ENCODE peak calls at places on chromosomes 6 and 20, in seven cellular contexts. N is HepG2; H is right atrium auricular region; J is heart right ventricle; L is CD4-positive, alpha-beta T cell; F is spleen; O is Calu3. K is an unnamed sample.

GRCh38 chr6:73340048-73340447 is 14.0 kb downstream of the DPPA5 start:
- DNase-seq in N (no peak), H (no peak), J (no peak), L (no peak), F (no peak), O (no peak), K (no peak)

GRCh38 chr6:97591955-97592354 is 308.9 kb upstream of the MMS22L start:
- DNase-seq in N (no peak), H (no peak), J (no peak), L (no peak), F (no peak), O (no peak), K (no peak)

GRCh38 chr6:51479296-51479695 is 608.1 kb downstream of the PKHD1 start:
- DNase-seq in N (peak), H (no peak), J (no peak), L (no peak), F (no peak), O (no peak), K (no peak)

GRCh38 chr20:9514072-9514460 is 324 bp upstream of the LAMP5 start:
- DNase-seq in N (no peak), H (no peak), J (no peak), L (no peak), F (no peak), O (no peak), K (no peak)

GRCh38 chr20:1177680-1178079 is 7.1 kb downstream of the TMEM74B start:
- DNase-seq in N (peak), H (no peak), J (no peak), L (no peak), F (no peak), O (peak), K (no peak)

GRCh38 chr6:73728548-73729205 is 32.7 kb downstream of the CD109 start:
- DNase-seq in N (no peak), H (no peak), J (no peak), L (no peak), F (no peak), O (no peak), K (no peak)

GRCh38 chr6:3450888-3451287 is 6.0 kb downstream of the SLC22A23 start:
- DNase-seq in N (no peak), H (no peak), J (no peak), L (no peak), F (no peak), O (no peak), K (no peak)

GRCh38 chr6:145204258-145204766 is 531.0 kb downstream of the EPM2A start:
- DNase-seq in N (no peak), H (no peak), J (no peak), L (no peak), F (no peak), O (no peak), K (no peak)

GRCh38 chr20:12966468-12967085 is 42.2 kb upstream of the SPTLC3 start:
- DNase-seq in N (peak), H (no peak), J (no peak), L (no peak), F (no peak), O (no peak), K (no peak)

GRCh38 chr20:23141016-23141415 is 54.9 kb upstream of the CD93 start:
- DNase-seq in N (no peak), H (no peak), J (no peak), L (no peak), F (no peak), O (no peak), K (no peak)

GRCh38 chr6:110511401-110511800 is 35.0 kb upstream of the SLC22A16 start:
- DNase-seq in N (no peak), H (no peak), J (no peak), L (no peak), F (no peak), O (no peak), K (no peak)

GRCh38 chr6:105170066-105170465 is 9.7 kb downstream of the POPDC3 start:
- DNase-seq in N (no peak), H (no peak), J (no peak), L (no peak), F (no peak), O (no peak), K (no peak)

GRCh38 chr20:53559816-53560215 is 33.8 kb downstream of the ZNF217 start:
- DNase-seq in N (no peak), H (no peak), J (no peak), L (no peak), F (no peak), O (no peak), K (no peak)

GRCh38 chr20:8375898-8376297 is 243.8 kb downstream of the PLCB1 start:
- DNase-seq in N (no peak), H (no peak), J (no peak), L (no peak), F (no peak), O (no peak), K (no peak)

GRCh38 chr6:144296973-144297372 is 11.8 kb downstream of the UTRN start:
- DNase-seq in N (no peak), H (no peak), J (no peak), L (no peak), F (no peak), O (no peak), K (no peak)

GRCh38 chr20:57659789-57660509 is 39.7 kb upstream of the ZBP1 start:
- DNase-seq in N (no peak), H (no peak), J (no peak), L (no peak), F (peak), O (peak), K (peak)

GRCh38 chr20:1336699-1337387 is 7.9 kb upstream of the SDCBP2 start:
- DNase-seq in N (no peak), H (peak), J (peak), L (no peak), F (peak), O (no peak), K (no peak)

GRCh38 chr20:7843613-7844012 is 96.6 kb downstream of the HAO1 start:
- DNase-seq in N (no peak), H (peak), J (no peak), L (no peak), F (no peak), O (no peak), K (no peak)

GRCh38 chr6:79672631-79673065 is 41.5 kb downstream of the SH3BGRL2 start:
- DNase-seq in N (peak), H (no peak), J (no peak), L (no peak), F (no peak), O (peak), K (no peak)

GRCh38 chr6:149614352-149614751 is 34.2 kb downstream of the KATNA1 start:
- DNase-seq in N (no peak), H (no peak), J (no peak), L (no peak), F (no peak), O (no peak), K (no peak)

GRCh38 chr6:1595271-1596087 is 14.2 kb upstream of the FOXC1 start:
- DNase-seq in N (no peak), H (no peak), J (no peak), L (no peak), F (peak), O (no peak), K (no peak)

GRCh38 chr6:128713461-128713860 is 169.5 kb upstream of the LAMA2 start:
- DNase-seq in N (no peak), H (no peak), J (no peak), L (no peak), F (no peak), O (no peak), K (no peak)

DNA sequence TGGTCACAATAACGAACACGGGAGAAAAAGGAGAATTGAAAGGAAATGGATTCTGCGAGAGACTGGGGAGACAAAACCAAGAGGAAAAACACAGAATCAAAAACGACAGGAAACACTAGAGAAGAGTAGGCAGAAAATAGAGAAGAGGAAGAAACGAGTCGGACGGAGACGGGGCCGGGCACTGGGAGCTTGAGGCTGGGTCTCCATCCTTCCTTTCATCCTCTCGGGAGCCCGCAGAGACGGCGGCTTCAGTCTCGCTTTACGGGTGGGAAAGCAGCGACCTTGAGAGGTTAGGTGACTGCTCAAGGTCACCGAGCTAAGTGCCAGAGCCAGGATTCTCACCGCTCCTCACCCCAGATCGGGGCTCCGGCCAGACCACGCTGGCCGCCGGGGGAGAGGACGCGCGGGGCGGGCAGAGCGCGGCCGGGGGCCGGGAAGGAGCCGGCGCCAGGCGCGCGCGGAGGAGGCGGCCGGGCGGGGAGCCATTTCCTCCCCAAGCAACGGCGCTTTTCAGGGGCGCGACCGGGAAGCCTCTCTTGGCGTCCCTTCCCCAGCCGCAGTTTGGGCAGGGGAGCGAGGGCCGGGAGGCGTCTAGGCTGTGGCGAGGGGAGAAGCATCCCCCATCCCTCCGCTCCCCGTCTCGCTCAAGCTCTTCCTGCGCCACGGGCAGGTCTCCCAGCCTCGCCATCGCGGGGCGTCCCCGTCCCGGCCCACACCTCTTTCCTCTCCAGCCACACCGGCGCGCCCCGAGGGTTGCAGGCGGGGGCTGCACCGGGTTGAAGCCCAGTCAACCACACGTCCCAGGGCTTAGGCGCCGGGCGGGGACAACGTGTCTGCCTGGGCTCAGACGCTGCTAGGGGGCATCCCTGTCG is 24.0 kb upstream of the MAP3K7 start:
- DNase-seq in N (no peak), H (no peak), J (peak), L (no peak), F (peak), O (peak), K (peak)
- TF ChIP-seq CTCF in N (no peak), H (no peak), J (no peak), L (no peak), F (no peak), O (no peak), K (no peak)

DNA sequence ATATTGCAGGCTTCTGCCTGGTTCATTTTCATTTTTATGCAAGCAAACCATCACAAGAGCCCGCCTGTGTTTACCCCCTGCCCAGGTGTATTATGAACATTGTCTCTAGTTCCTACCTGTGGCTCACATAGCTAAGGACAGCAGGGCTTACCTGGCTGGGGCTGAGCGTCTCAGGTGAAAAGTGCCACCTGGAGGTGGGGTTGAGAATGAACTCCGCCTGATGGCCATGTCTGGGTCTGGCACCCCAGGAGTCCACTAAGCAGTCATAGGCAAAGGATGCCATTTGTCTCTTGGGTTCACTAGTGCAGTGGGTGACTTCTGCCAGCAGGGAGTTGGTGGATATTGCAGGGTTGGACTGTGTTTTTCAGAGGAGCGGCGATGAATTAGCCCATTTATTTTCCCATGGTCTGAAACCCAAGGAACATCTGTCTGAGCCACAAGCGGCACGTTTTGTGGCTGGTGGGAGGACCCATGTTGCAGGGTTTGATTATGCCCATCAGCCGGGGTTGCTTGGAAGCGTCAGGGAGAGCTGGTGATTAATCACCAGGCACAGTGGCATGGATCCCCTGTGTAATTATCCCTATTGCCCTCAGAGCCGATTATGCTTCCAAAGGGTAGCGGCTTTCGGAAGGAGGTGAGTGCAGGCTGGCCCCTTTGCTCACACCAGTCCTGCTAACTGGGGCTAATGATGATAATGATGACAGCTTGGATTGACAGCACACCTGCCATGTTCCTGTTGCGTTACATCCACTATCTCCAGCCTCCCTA is 92.2 kb downstream of the CDH26 start:
- DNase-seq in N (peak), H (peak), J (no peak), L (no peak), F (no peak), O (peak), K (no peak)
- TF ChIP-seq CTCF in N (peak), H (no peak), J (peak), L (no peak), F (no peak), O (peak), K (peak)

DNA sequence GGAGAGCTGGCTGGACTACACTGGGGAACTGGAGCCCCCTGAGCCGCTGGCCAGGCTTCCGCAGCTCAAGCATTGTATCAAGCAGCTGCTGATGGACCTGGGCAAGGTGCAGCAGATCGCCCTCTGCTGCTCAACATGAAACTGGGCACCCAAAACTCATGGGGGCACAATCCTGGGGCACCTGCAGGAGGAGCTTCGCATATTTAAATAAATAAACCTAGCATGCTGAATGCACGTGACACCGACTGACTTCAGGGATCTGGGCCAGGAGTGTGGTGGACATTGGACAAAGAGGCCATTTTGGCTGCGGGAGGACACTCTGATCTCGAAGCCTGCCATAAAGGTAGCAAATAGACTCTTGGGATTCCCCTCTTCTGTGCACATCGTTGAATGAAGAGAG is 6.8 kb downstream of the SCAND1 start:
- DNase-seq in N (peak), H (no peak), J (no peak), L (peak), F (no peak), O (peak), K (no peak)
- TF ChIP-seq CTCF in N (peak), H (no peak), J (peak), L (peak), F (peak), O (peak), K (no peak)

DNA sequence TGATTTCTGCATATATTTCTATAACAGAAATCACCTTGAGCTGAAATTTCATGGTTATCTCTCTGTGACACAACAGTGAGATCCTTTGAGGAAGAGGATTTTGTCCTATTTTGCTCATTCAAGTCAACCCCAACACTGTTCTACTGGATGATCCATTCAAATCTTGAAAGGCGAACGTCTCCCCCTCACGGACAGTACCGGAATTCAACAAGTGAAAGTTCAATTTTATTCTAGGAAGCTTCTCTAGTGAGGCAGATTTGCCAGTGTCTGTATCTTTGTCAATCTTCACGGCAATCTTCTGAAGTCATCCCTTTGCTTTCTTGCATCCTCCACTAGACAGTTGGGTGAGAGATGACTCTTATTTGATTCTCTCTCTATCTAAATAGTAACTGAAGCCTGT is 91.7 kb upstream of the PDE7B start:
- DNase-seq in N (peak), H (no peak), J (no peak), L (no peak), F (no peak), O (peak), K (no peak)
- TF ChIP-seq CTCF in N (peak), H (no peak), J (no peak), L (no peak), F (no peak), O (peak), K (no peak)

DNA sequence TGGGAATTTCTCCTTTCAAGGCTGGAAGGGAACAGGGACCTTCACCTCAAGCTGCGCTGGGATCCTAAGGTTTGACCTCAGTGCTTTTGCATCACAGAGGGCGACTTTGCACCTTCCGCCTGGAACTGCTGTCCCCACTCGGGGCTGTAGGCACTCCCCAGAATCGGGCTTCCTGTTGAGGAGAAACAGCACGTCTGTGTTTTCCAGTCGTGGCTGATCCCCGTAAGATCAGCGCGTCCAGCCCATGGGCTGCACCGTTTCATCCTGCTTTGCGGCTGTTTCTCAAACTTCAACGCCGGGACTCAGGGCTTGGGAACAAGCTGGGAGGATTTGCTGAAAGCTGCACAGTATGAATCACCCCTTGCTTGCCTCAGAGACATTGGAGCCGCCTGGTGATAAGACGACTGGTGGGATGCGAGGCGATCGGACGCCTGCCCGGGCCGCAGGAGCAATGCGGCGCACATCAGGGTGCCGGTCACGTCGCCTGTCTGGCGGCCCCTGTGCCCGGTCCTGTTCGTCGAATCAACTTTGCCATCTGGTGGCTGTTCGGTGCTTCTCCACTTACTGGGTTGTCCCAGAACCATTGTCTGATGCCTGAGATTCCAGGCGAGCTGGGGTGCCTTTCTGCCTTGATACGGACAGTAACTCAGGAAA is 53.6 kb upstream of the FRMD1 start:
- DNase-seq in N (peak), H (peak), J (peak), L (no peak), F (no peak), O (peak), K (no peak)
- TF ChIP-seq CTCF in N (peak), H (no peak), J (peak), L (no peak), F (peak), O (peak), K (peak)

GRCh38 chr6:150741633-150742200 is 123.8 kb upstream of the MTHFD1L start:
- DNase-seq in N (peak), H (no peak), J (no peak), L (no peak), F (no peak), O (no peak), K (no peak)
- TF ChIP-seq CTCF in N (peak), H (no peak), J (peak), L (no peak), F (no peak), O (no peak), K (no peak)

GRCh38 chr6:28496099-28496779 is 19.4 kb downstream of the GPX6 start:
- DNase-seq in N (peak), H (no peak), J (no peak), L (no peak), F (no peak), O (no peak), K (no peak)
- TF ChIP-seq CTCF in N (peak), H (no peak), J (no peak), L (peak), F (no peak), O (no peak), K (no peak)

GRCh38 chr20:11401988-11402387 is 515.7 kb upstream of the BTBD3 start:
- DNase-seq in N (no peak), H (no peak), J (no peak), L (no peak), F (no peak), O (no peak), K (no peak)
- TF ChIP-seq CTCF in N (no peak), H (no peak), J (no peak), L (no peak), F (no peak), O (no peak), K (no peak)

GRCh38 chr6:158213925-158214674 is 46.0 kb downstream of the GTF2H5 start:
- DNase-seq in N (peak), H (no peak), J (peak), L (peak), F (peak), O (peak), K (no peak)
- TF ChIP-seq CTCF in N (peak), H (peak), J (peak), L (peak), F (peak), O (peak), K (peak)